ENCODE peak calls at places on chromosomes 2 and 18, in six cellular contexts. One of them, this sample, is unnamed.

GRCh38 chr2:7048762-7049294 is 131.6 kb downstream of the RNF144A start:
- DNase-seq in CD8-positive, alpha-beta T cell: no peak
- DNase-seq in left ventricle myocardium inferior: no peak
- DNase-seq in Peyer's patch: no peak
- DNase-seq in mammary epithelial cell: no peak
- DNase-seq in glutamatergic neuron: no peak
- DNase-seq in this sample: no peak

GRCh38 chr2:56132138-56132537 is 51.7 kb upstream of the CCDC85A start:
- DNase-seq in CD8-positive, alpha-beta T cell: no peak
- DNase-seq in left ventricle myocardium inferior: no peak
- DNase-seq in Peyer's patch: no peak
- DNase-seq in mammary epithelial cell: peak; percentile 17
- DNase-seq in glutamatergic neuron: no peak
- DNase-seq in this sample: no peak

GRCh38 chr2:54881759-54882158 is 158.3 kb downstream of the EML6 start:
- DNase-seq in CD8-positive, alpha-beta T cell: no peak
- DNase-seq in left ventricle myocardium inferior: no peak
- DNase-seq in Peyer's patch: no peak
- DNase-seq in mammary epithelial cell: no peak
- DNase-seq in glutamatergic neuron: no peak
- DNase-seq in this sample: no peak

GRCh38 chr2:68094111-68094510 is 31.3 kb upstream of the C1D start:
- DNase-seq in CD8-positive, alpha-beta T cell: no peak
- DNase-seq in left ventricle myocardium inferior: no peak
- DNase-seq in Peyer's patch: no peak
- DNase-seq in mammary epithelial cell: no peak
- DNase-seq in glutamatergic neuron: no peak
- DNase-seq in this sample: no peak

GRCh38 chr18:38923136-38923535 is 1357.5 kb upstream of the CELF4 start:
- DNase-seq in CD8-positive, alpha-beta T cell: no peak
- DNase-seq in left ventricle myocardium inferior: no peak
- DNase-seq in Peyer's patch: no peak
- DNase-seq in mammary epithelial cell: no peak
- DNase-seq in glutamatergic neuron: no peak
- DNase-seq in this sample: no peak

GRCh38 chr2:233115121-233115520 is 55.0 kb downstream of the INPP5D start:
- DNase-seq in CD8-positive, alpha-beta T cell: no peak
- DNase-seq in left ventricle myocardium inferior: no peak
- DNase-seq in Peyer's patch: no peak
- DNase-seq in mammary epithelial cell: no peak
- DNase-seq in glutamatergic neuron: no peak
- DNase-seq in this sample: no peak

GRCh38 chr2:163210430-163210918 is 371.9 kb upstream of the KCNH7 start:
- DNase-seq in CD8-positive, alpha-beta T cell: no peak
- DNase-seq in left ventricle myocardium inferior: no peak
- DNase-seq in Peyer's patch: no peak
- DNase-seq in mammary epithelial cell: peak; percentile 74
- DNase-seq in glutamatergic neuron: no peak
- DNase-seq in this sample: no peak

GRCh38 chr2:238433941-238434845 is 7.5 kb downstream of the ASB1 start:
- DNase-seq in CD8-positive, alpha-beta T cell: no peak
- DNase-seq in left ventricle myocardium inferior: no peak
- DNase-seq in Peyer's patch: no peak
- DNase-seq in mammary epithelial cell: peak; percentile 65
- DNase-seq in glutamatergic neuron: no peak
- DNase-seq in this sample: no peak

GRCh38 chr18:13107074-13107473 is 111.5 kb upstream of the LDLRAD4 start:
- DNase-seq in CD8-positive, alpha-beta T cell: no peak
- DNase-seq in left ventricle myocardium inferior: no peak
- DNase-seq in Peyer's patch: no peak
- DNase-seq in mammary epithelial cell: no peak
- DNase-seq in glutamatergic neuron: no peak
- DNase-seq in this sample: no peak

GRCh38 chr2:149219853-149220252 is 110.5 kb upstream of the LYPD6 start:
- DNase-seq in CD8-positive, alpha-beta T cell: no peak
- DNase-seq in left ventricle myocardium inferior: no peak
- DNase-seq in Peyer's patch: no peak
- DNase-seq in mammary epithelial cell: no peak
- DNase-seq in glutamatergic neuron: no peak
- DNase-seq in this sample: no peak

GRCh38 chr2:74766780-74767179 is 67.1 kb upstream of the HK2 start:
- DNase-seq in CD8-positive, alpha-beta T cell: no peak
- DNase-seq in left ventricle myocardium inferior: no peak
- DNase-seq in Peyer's patch: no peak
- DNase-seq in mammary epithelial cell: no peak
- DNase-seq in glutamatergic neuron: no peak
- DNase-seq in this sample: no peak

GRCh38 chr2:151728736-151729415 is 5.4 kb downstream of the NEB start:
- DNase-seq in CD8-positive, alpha-beta T cell: no peak
- DNase-seq in left ventricle myocardium inferior: no peak
- DNase-seq in Peyer's patch: no peak
- DNase-seq in mammary epithelial cell: no peak
- DNase-seq in glutamatergic neuron: no peak
- DNase-seq in this sample: no peak
- TF ChIP-seq CTCF in CD8-positive, alpha-beta T cell: no peak
- TF ChIP-seq CTCF in left ventricle myocardium inferior: no peak
- TF ChIP-seq CTCF in Peyer's patch: no peak
- TF ChIP-seq CTCF in mammary epithelial cell: no peak
- TF ChIP-seq CTCF in glutamatergic neuron: no peak
- TF ChIP-seq CTCF in this sample: no peak

GRCh38 chr2:219510512-219511135 is 3.7 kb upstream of the ASIC4 start:
- DNase-seq in CD8-positive, alpha-beta T cell: no peak
- DNase-seq in left ventricle myocardium inferior: no peak
- DNase-seq in Peyer's patch: no peak
- DNase-seq in mammary epithelial cell: no peak
- DNase-seq in glutamatergic neuron: no peak
- DNase-seq in this sample: no peak
- TF ChIP-seq CTCF in CD8-positive, alpha-beta T cell: no peak
- TF ChIP-seq CTCF in left ventricle myocardium inferior: no peak
- TF ChIP-seq CTCF in Peyer's patch: no peak
- TF ChIP-seq CTCF in mammary epithelial cell: no peak
- TF ChIP-seq CTCF in glutamatergic neuron: no peak
- TF ChIP-seq CTCF in this sample: no peak

GRCh38 chr2:146465460-146465859 is 1379.4 kb upstream of the ACVR2A start:
- DNase-seq in CD8-positive, alpha-beta T cell: no peak
- DNase-seq in left ventricle myocardium inferior: no peak
- DNase-seq in Peyer's patch: no peak
- DNase-seq in mammary epithelial cell: no peak
- DNase-seq in glutamatergic neuron: no peak
- DNase-seq in this sample: no peak

GRCh38 chr2:146467425-146467824 is 1377.4 kb upstream of the ACVR2A start:
- DNase-seq in CD8-positive, alpha-beta T cell: no peak
- DNase-seq in left ventricle myocardium inferior: no peak
- DNase-seq in Peyer's patch: no peak
- DNase-seq in mammary epithelial cell: no peak
- DNase-seq in glutamatergic neuron: no peak
- DNase-seq in this sample: no peak

GRCh38 chr2:146468578-146468977 is 1376.3 kb upstream of the ACVR2A start:
- DNase-seq in CD8-positive, alpha-beta T cell: no peak
- DNase-seq in left ventricle myocardium inferior: no peak
- DNase-seq in Peyer's patch: no peak
- DNase-seq in mammary epithelial cell: no peak
- DNase-seq in glutamatergic neuron: no peak
- DNase-seq in this sample: no peak
- TF ChIP-seq CTCF in CD8-positive, alpha-beta T cell: no peak
- TF ChIP-seq CTCF in left ventricle myocardium inferior: no peak
- TF ChIP-seq CTCF in Peyer's patch: no peak
- TF ChIP-seq CTCF in mammary epithelial cell: no peak
- TF ChIP-seq CTCF in glutamatergic neuron: no peak
- TF ChIP-seq CTCF in this sample: no peak

GRCh38 chr2:16614314-16614860 is 51.2 kb downstream of the CYRIA start:
- DNase-seq in CD8-positive, alpha-beta T cell: no peak
- DNase-seq in left ventricle myocardium inferior: no peak
- DNase-seq in Peyer's patch: no peak
- DNase-seq in mammary epithelial cell: no peak
- DNase-seq in glutamatergic neuron: no peak
- DNase-seq in this sample: no peak

GRCh38 chr2:16615246-16615645 is 50.4 kb downstream of the CYRIA start:
- DNase-seq in CD8-positive, alpha-beta T cell: no peak
- DNase-seq in left ventricle myocardium inferior: no peak
- DNase-seq in Peyer's patch: no peak
- DNase-seq in mammary epithelial cell: no peak
- DNase-seq in glutamatergic neuron: no peak
- DNase-seq in this sample: no peak

GRCh38 chr2:16617282-16618266 is 48.1 kb downstream of the CYRIA start:
- DNase-seq in CD8-positive, alpha-beta T cell: no peak
- DNase-seq in left ventricle myocardium inferior: no peak
- DNase-seq in Peyer's patch: no peak
- DNase-seq in mammary epithelial cell: no peak
- DNase-seq in glutamatergic neuron: peak; percentile 45
- DNase-seq in this sample: no peak

GRCh38 chr2:16613475-16613874 is 52.2 kb downstream of the CYRIA start:
- DNase-seq in CD8-positive, alpha-beta T cell: no peak
- DNase-seq in left ventricle myocardium inferior: no peak
- DNase-seq in Peyer's patch: no peak
- DNase-seq in mammary epithelial cell: no peak
- DNase-seq in glutamatergic neuron: no peak
- DNase-seq in this sample: no peak

DNA sequence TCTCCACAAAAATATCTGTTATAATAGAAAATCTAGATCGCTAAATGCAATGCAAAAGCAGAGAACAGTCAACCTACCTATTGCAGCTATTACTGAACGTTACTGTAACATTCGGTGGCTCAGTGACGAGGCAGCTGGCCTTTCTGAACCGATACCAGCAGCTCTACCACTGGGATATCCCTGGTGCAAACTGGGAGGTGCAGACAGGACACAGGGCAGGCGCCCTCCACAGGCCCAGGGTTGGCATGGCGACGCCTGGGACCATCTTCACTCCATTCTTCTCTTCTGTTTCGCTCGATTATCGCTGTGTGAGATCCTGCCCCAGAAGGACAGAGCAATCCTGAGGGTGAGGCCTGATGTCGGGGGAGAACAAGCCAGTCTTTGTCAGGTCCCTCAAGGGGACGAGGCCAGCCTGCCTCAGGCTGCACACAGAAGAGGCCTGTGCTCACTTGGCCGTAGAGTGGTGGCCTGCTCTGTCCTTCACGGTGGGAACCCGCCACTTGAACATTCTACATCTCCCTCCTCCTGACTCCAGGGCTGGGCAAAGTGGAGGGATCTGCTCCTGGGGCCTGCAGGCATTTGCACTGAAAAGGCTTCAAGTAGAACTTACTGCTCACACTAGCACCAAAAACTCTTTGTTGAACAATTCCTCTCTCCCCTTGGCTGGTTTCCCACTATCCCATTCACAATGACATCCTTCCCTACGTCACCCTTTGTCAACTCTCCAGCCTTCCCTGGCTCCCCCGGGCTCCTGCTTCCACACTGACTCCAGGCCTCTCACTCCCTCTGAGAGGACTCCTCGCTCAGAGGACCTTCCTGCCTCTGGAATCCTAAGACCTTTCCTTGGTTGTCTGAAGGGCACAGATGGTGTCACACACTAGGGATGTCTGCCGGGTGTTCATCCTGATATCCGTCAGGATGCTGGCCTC is 49.7 kb downstream of the CYRIA start:
- DNase-seq in CD8-positive, alpha-beta T cell: no peak
- DNase-seq in left ventricle myocardium inferior: peak; percentile 50
- DNase-seq in Peyer's patch: no peak
- DNase-seq in mammary epithelial cell: no peak
- DNase-seq in glutamatergic neuron: no peak
- DNase-seq in this sample: no peak
- TF ChIP-seq CTCF in CD8-positive, alpha-beta T cell: no peak
- TF ChIP-seq CTCF in left ventricle myocardium inferior: no peak
- TF ChIP-seq CTCF in Peyer's patch: no peak
- TF ChIP-seq CTCF in mammary epithelial cell: no peak
- TF ChIP-seq CTCF in glutamatergic neuron: no peak
- TF ChIP-seq CTCF in this sample: no peak

GRCh38 chr2:98298685-98299180 is 47.5 kb upstream of the CNGA3 start:
- DNase-seq in CD8-positive, alpha-beta T cell: no peak
- DNase-seq in left ventricle myocardium inferior: no peak
- DNase-seq in Peyer's patch: no peak
- DNase-seq in mammary epithelial cell: no peak
- DNase-seq in glutamatergic neuron: no peak
- DNase-seq in this sample: no peak
- TF ChIP-seq CTCF in CD8-positive, alpha-beta T cell: no peak
- TF ChIP-seq CTCF in left ventricle myocardium inferior: no peak
- TF ChIP-seq CTCF in Peyer's patch: no peak
- TF ChIP-seq CTCF in mammary epithelial cell: no peak
- TF ChIP-seq CTCF in glutamatergic neuron: no peak
- TF ChIP-seq CTCF in this sample: no peak

GRCh38 chr2:85429924-85430289 is 11.4 kb downstream of the SH2D6 start:
- DNase-seq in CD8-positive, alpha-beta T cell: no peak
- DNase-seq in left ventricle myocardium inferior: no peak
- DNase-seq in Peyer's patch: no peak
- DNase-seq in mammary epithelial cell: no peak
- DNase-seq in glutamatergic neuron: no peak
- DNase-seq in this sample: no peak

GRCh38 chr2:85428343-85428881 is 9.9 kb downstream of the SH2D6 start:
- DNase-seq in CD8-positive, alpha-beta T cell: no peak
- DNase-seq in left ventricle myocardium inferior: no peak
- DNase-seq in Peyer's patch: no peak
- DNase-seq in mammary epithelial cell: no peak
- DNase-seq in glutamatergic neuron: no peak
- DNase-seq in this sample: no peak

GRCh38 chr2:85429213-85429923 is 10.9 kb downstream of the SH2D6 start:
- DNase-seq in CD8-positive, alpha-beta T cell: no peak
- DNase-seq in left ventricle myocardium inferior: no peak
- DNase-seq in Peyer's patch: no peak
- DNase-seq in mammary epithelial cell: no peak
- DNase-seq in glutamatergic neuron: no peak
- DNase-seq in this sample: no peak

GRCh38 chr2:85431787-85432186 is 13.3 kb downstream of the SH2D6 start:
- DNase-seq in CD8-positive, alpha-beta T cell: no peak
- DNase-seq in left ventricle myocardium inferior: no peak
- DNase-seq in Peyer's patch: no peak
- DNase-seq in mammary epithelial cell: no peak
- DNase-seq in glutamatergic neuron: no peak
- DNase-seq in this sample: no peak

GRCh38 chr2:85430780-85431601 is 12.5 kb downstream of the SH2D6 start:
- DNase-seq in CD8-positive, alpha-beta T cell: no peak
- DNase-seq in left ventricle myocardium inferior: no peak
- DNase-seq in Peyer's patch: no peak
- DNase-seq in mammary epithelial cell: no peak
- DNase-seq in glutamatergic neuron: peak; percentile 70
- DNase-seq in this sample: no peak
- TF ChIP-seq CTCF in CD8-positive, alpha-beta T cell: no peak
- TF ChIP-seq CTCF in left ventricle myocardium inferior: no peak
- TF ChIP-seq CTCF in Peyer's patch: no peak
- TF ChIP-seq CTCF in mammary epithelial cell: no peak
- TF ChIP-seq CTCF in glutamatergic neuron: no peak
- TF ChIP-seq CTCF in this sample: no peak

GRCh38 chr2:109318150-109318948 is 189.3 kb downstream of the SH3RF3 start:
- DNase-seq in CD8-positive, alpha-beta T cell: no peak
- DNase-seq in left ventricle myocardium inferior: peak; percentile 86
- DNase-seq in Peyer's patch: peak; percentile 18
- DNase-seq in mammary epithelial cell: no peak
- DNase-seq in glutamatergic neuron: no peak
- DNase-seq in this sample: no peak
- TF ChIP-seq CTCF in CD8-positive, alpha-beta T cell: no peak
- TF ChIP-seq CTCF in left ventricle myocardium inferior: peak; percentile 45
- TF ChIP-seq CTCF in Peyer's patch: no peak
- TF ChIP-seq CTCF in mammary epithelial cell: no peak
- TF ChIP-seq CTCF in glutamatergic neuron: no peak
- TF ChIP-seq CTCF in this sample: no peak

DNA sequence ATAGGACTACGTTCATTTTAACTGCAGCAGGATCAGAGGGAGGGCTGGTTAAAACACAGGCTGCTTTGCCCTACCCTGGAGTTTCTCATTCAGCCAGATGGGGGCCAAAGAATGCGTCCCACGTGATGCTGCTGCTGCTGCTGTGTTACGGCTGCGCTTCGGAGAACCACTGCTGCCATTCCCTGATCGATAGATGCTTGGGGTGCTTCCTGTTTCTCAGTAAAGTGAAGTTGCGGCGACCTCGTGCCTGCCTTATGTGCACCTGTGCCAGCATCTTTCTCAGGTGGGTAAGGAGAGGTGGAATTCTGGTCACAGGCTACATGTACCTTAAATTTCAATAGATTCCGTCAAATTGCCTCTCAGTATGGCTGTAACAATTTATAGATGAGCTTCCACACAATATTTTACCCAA is 24.7 kb upstream of the TOGARAM2 start:
- DNase-seq in CD8-positive, alpha-beta T cell: peak; percentile 62
- DNase-seq in left ventricle myocardium inferior: no peak
- DNase-seq in Peyer's patch: no peak
- DNase-seq in mammary epithelial cell: no peak
- DNase-seq in glutamatergic neuron: peak; percentile 70
- DNase-seq in this sample: no peak
- TF ChIP-seq CTCF in CD8-positive, alpha-beta T cell: no peak
- TF ChIP-seq CTCF in left ventricle myocardium inferior: no peak
- TF ChIP-seq CTCF in Peyer's patch: no peak
- TF ChIP-seq CTCF in mammary epithelial cell: peak; percentile 40
- TF ChIP-seq CTCF in glutamatergic neuron: no peak
- TF ChIP-seq CTCF in this sample: no peak